ENCODE peak calls at places on chromosome 1, in seven cellular contexts. One of them, this sample, is unnamed.

GRCh38 chr1:109241344-109241743 is 8.0 kb upstream of the CELSR2 start:
- DNase-seq in Calu3: no peak
- DNase-seq in left lung: peak
- DNase-seq in GM10248: no peak
- DNase-seq in upper lobe of left lung: no peak
- DNase-seq in AG04450: no peak
- DNase-seq in SK-N-SH: no peak
- DNase-seq in this sample: no peak

GRCh38 chr1:151885479-151885878 is 23.8 kb downstream of the THEM4 start:
- DNase-seq in GM10248: no peak
- DNase-seq in Calu3: no peak
- DNase-seq in SK-N-SH: no peak
- DNase-seq in upper lobe of left lung: no peak
- DNase-seq in left lung: no peak
- DNase-seq in AG04450: no peak
- DNase-seq in this sample: no peak

GRCh38 chr1:3898994-3899775 is 887 bp downstream of the C1orf174 start:
- DNase-seq in AG04450: no peak
- DNase-seq in left lung: no peak
- DNase-seq in GM10248: no peak
- DNase-seq in Calu3: no peak
- DNase-seq in SK-N-SH: no peak
- DNase-seq in upper lobe of left lung: no peak
- DNase-seq in this sample: peak

GRCh38 chr1:23837905-23838304 is 12.7 kb upstream of the HMGCL start:
- DNase-seq in Calu3: no peak
- DNase-seq in SK-N-SH: no peak
- DNase-seq in left lung: no peak
- DNase-seq in GM10248: no peak
- DNase-seq in upper lobe of left lung: peak
- DNase-seq in AG04450: no peak
- DNase-seq in this sample: no peak

GRCh38 chr1:2145946-2146835 is 48.4 kb downstream of the FAAP20 start:
- DNase-seq in Calu3: no peak
- DNase-seq in GM10248: no peak
- DNase-seq in upper lobe of left lung: no peak
- DNase-seq in AG04450: no peak
- DNase-seq in SK-N-SH: no peak
- DNase-seq in left lung: peak
- DNase-seq in this sample: peak

GRCh38 chr1:55012661-55013060 is 13.9 kb downstream of the BSND start:
- DNase-seq in left lung: no peak
- DNase-seq in SK-N-SH: no peak
- DNase-seq in AG04450: no peak
- DNase-seq in GM10248: no peak
- DNase-seq in Calu3: no peak
- DNase-seq in upper lobe of left lung: no peak
- DNase-seq in this sample: no peak

GRCh38 chr1:75908717-75909152 is 23.5 kb downstream of the ASB17 start:
- DNase-seq in Calu3: peak
- DNase-seq in SK-N-SH: peak
- DNase-seq in GM10248: peak
- DNase-seq in AG04450: peak
- DNase-seq in left lung: no peak
- DNase-seq in upper lobe of left lung: no peak
- DNase-seq in this sample: no peak

GRCh38 chr1:228100822-228101613 is 2.1 kb downstream of the C1orf35 start:
- DNase-seq in SK-N-SH: peak
- DNase-seq in Calu3: no peak
- DNase-seq in upper lobe of left lung: no peak
- DNase-seq in left lung: no peak
- DNase-seq in GM10248: peak
- DNase-seq in AG04450: no peak
- DNase-seq in this sample: peak

GRCh38 chr1:229617351-229618100 is 8.4 kb downstream of the TAF5L start:
- DNase-seq in SK-N-SH: no peak
- DNase-seq in upper lobe of left lung: no peak
- DNase-seq in left lung: no peak
- DNase-seq in AG04450: no peak
- DNase-seq in GM10248: no peak
- DNase-seq in Calu3: no peak
- DNase-seq in this sample: no peak

DNA sequence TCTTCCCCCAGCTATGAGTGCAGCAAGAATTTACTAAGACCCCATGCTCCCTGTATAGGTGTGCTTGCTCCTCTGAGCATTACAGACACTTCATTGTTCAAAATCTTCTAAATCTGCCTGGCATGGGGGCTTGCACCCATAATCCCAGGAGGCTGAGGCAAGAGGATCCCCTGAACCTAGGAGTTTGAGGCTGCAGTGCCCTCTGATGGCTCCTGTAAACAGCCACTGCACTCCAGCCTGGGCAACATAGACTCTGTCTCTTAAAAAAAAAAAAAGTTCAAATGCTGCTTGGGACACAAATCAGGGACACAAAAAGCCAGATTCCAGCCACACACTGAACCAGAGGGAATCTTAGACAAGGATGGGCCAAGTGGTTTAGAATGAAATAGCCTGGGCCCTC is 3.4 kb upstream of the ACOT7 start:
- DNase-seq in AG04450: no peak
- DNase-seq in Calu3: no peak
- DNase-seq in upper lobe of left lung: no peak
- DNase-seq in SK-N-SH: no peak
- DNase-seq in left lung: no peak
- DNase-seq in GM10248: no peak
- DNase-seq in this sample: no peak
- TF ChIP-seq CTCF in AG04450: no peak
- TF ChIP-seq CTCF in Calu3: no peak
- TF ChIP-seq CTCF in upper lobe of left lung: no peak
- TF ChIP-seq CTCF in SK-N-SH: no peak
- TF ChIP-seq CTCF in left lung: no peak
- TF ChIP-seq CTCF in GM10248: peak
- TF ChIP-seq CTCF in this sample: peak

GRCh38 chr1:28295936-28296335 is 32.9 kb upstream of the MED18 start:
- DNase-seq in left lung: no peak
- DNase-seq in upper lobe of left lung: no peak
- DNase-seq in GM10248: no peak
- DNase-seq in SK-N-SH: no peak
- DNase-seq in Calu3: no peak
- DNase-seq in AG04450: no peak
- DNase-seq in this sample: peak

GRCh38 chr1:28301368-28302174 is 27.3 kb upstream of the MED18 start:
- DNase-seq in left lung: no peak
- DNase-seq in Calu3: no peak
- DNase-seq in GM10248: no peak
- DNase-seq in AG04450: no peak
- DNase-seq in SK-N-SH: no peak
- DNase-seq in upper lobe of left lung: no peak
- DNase-seq in this sample: peak

GRCh38 chr1:28296401-28297220 is 32.2 kb upstream of the MED18 start:
- DNase-seq in SK-N-SH: no peak
- DNase-seq in upper lobe of left lung: no peak
- DNase-seq in Calu3: peak
- DNase-seq in left lung: no peak
- DNase-seq in AG04450: no peak
- DNase-seq in GM10248: no peak
- DNase-seq in this sample: peak

GRCh38 chr1:28297826-28298225 is 31.0 kb upstream of the MED18 start:
- DNase-seq in upper lobe of left lung: no peak
- DNase-seq in GM10248: no peak
- DNase-seq in left lung: no peak
- DNase-seq in Calu3: no peak
- DNase-seq in SK-N-SH: no peak
- DNase-seq in AG04450: no peak
- DNase-seq in this sample: no peak

DNA sequence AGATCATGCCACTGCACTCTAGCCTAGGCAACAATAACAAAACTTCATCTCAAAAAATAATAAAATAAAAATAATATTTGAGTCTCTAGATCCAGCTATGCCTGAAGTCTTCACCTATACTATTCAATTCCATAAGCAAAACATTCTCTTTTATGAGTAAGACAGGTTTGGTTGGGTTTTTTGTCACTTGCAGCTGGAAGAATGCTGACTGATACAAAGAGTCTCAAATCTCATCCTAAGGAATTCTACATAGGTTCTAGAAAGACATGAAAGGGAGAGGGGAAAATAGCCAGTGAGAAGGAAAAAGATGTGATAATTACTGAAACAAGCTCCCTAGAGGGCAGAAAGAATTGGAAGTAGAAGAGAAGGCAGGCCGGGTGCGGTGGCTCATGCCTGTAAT is 30.4 kb upstream of the MED18 start:
- DNase-seq in upper lobe of left lung: no peak
- DNase-seq in Calu3: no peak
- DNase-seq in AG04450: no peak
- DNase-seq in GM10248: no peak
- DNase-seq in left lung: no peak
- DNase-seq in SK-N-SH: no peak
- DNase-seq in this sample: no peak
- TF ChIP-seq CTCF in upper lobe of left lung: no peak
- TF ChIP-seq CTCF in Calu3: no peak
- TF ChIP-seq CTCF in AG04450: no peak
- TF ChIP-seq CTCF in GM10248: no peak
- TF ChIP-seq CTCF in left lung: no peak
- TF ChIP-seq CTCF in SK-N-SH: no peak
- TF ChIP-seq CTCF in this sample: no peak

GRCh38 chr1:214282696-214283225 is 1.8 kb downstream of the SMYD2 start:
- DNase-seq in GM10248: no peak
- DNase-seq in Calu3: no peak
- DNase-seq in left lung: no peak
- DNase-seq in SK-N-SH: no peak
- DNase-seq in AG04450: no peak
- DNase-seq in upper lobe of left lung: no peak
- DNase-seq in this sample: no peak

GRCh38 chr1:214281902-214282695 is 1.1 kb downstream of the SMYD2 start:
- DNase-seq in upper lobe of left lung: no peak
- DNase-seq in SK-N-SH: peak
- DNase-seq in Calu3: peak
- DNase-seq in left lung: no peak
- DNase-seq in AG04450: peak
- DNase-seq in GM10248: no peak
- DNase-seq in this sample: peak

GRCh38 chr1:214281030-214281901 is at the start of gene SMYD2:
- DNase-seq in AG04450: no peak
- DNase-seq in SK-N-SH: peak
- DNase-seq in Calu3: peak
- DNase-seq in GM10248: peak
- DNase-seq in left lung: peak
- DNase-seq in upper lobe of left lung: peak
- DNase-seq in this sample: no peak

GRCh38 chr1:214277704-214278635 is 3.0 kb upstream of the SMYD2 start:
- DNase-seq in SK-N-SH: no peak
- DNase-seq in upper lobe of left lung: no peak
- DNase-seq in AG04450: no peak
- DNase-seq in Calu3: no peak
- DNase-seq in left lung: no peak
- DNase-seq in GM10248: no peak
- DNase-seq in this sample: no peak

DNA sequence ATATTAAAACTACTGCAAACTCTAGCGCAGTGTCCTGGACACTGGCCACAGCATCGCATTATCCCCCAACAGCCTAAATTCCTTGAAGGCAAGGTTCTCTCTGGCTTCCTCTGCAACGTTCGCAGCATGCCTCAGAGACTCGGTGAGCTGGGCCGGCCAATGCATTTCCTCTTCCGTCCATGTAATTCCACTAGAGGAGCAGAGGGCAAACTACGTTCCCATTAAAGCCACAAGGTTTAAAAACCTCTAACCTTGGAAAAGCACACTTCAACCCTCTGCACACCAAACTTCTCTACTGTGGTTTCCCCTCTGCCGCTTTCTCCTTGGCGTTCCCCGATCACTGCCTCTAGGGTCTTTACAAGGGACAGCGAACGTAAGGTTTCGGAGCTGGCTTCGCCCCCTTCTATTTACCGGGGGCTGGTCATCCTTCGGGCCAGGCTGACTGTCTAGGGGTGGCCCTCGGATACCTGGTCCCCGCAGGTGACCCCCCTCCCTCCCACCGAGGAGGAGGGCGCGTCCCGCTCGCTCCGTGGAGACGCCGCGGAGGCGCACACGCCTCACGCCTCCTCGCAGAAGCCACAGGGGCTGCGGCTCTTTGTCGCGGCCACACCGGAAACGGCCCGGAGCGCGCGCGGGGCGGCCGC is 451 bp upstream of the SMYD2 start:
- DNase-seq in upper lobe of left lung: no peak
- DNase-seq in SK-N-SH: peak
- DNase-seq in AG04450: no peak
- DNase-seq in Calu3: peak
- DNase-seq in GM10248: no peak
- DNase-seq in left lung: peak
- DNase-seq in this sample: no peak
- TF ChIP-seq CTCF in upper lobe of left lung: no peak
- TF ChIP-seq CTCF in SK-N-SH: no peak
- TF ChIP-seq CTCF in AG04450: no peak
- TF ChIP-seq CTCF in Calu3: no peak
- TF ChIP-seq CTCF in GM10248: no peak
- TF ChIP-seq CTCF in left lung: no peak
- TF ChIP-seq CTCF in this sample: no peak

GRCh38 chr1:180920702-180921101 is 8.0 kb downstream of the KIAA1614 start:
- DNase-seq in Calu3: no peak
- DNase-seq in upper lobe of left lung: no peak
- DNase-seq in AG04450: no peak
- DNase-seq in GM10248: peak
- DNase-seq in SK-N-SH: no peak
- DNase-seq in left lung: no peak
- DNase-seq in this sample: no peak

GRCh38 chr1:180918519-180918918 is 5.8 kb downstream of the KIAA1614 start:
- DNase-seq in SK-N-SH: no peak
- DNase-seq in Calu3: no peak
- DNase-seq in AG04450: no peak
- DNase-seq in GM10248: no peak
- DNase-seq in upper lobe of left lung: peak
- DNase-seq in left lung: no peak
- DNase-seq in this sample: no peak

GRCh38 chr1:180917306-180918065 is 4.8 kb downstream of the KIAA1614 start:
- DNase-seq in upper lobe of left lung: no peak
- DNase-seq in GM10248: no peak
- DNase-seq in Calu3: no peak
- DNase-seq in SK-N-SH: no peak
- DNase-seq in left lung: no peak
- DNase-seq in AG04450: no peak
- DNase-seq in this sample: no peak

GRCh38 chr1:180920193-180920592 is 7.5 kb downstream of the KIAA1614 start:
- DNase-seq in GM10248: no peak
- DNase-seq in upper lobe of left lung: no peak
- DNase-seq in AG04450: no peak
- DNase-seq in left lung: no peak
- DNase-seq in SK-N-SH: no peak
- DNase-seq in Calu3: no peak
- DNase-seq in this sample: peak

DNA sequence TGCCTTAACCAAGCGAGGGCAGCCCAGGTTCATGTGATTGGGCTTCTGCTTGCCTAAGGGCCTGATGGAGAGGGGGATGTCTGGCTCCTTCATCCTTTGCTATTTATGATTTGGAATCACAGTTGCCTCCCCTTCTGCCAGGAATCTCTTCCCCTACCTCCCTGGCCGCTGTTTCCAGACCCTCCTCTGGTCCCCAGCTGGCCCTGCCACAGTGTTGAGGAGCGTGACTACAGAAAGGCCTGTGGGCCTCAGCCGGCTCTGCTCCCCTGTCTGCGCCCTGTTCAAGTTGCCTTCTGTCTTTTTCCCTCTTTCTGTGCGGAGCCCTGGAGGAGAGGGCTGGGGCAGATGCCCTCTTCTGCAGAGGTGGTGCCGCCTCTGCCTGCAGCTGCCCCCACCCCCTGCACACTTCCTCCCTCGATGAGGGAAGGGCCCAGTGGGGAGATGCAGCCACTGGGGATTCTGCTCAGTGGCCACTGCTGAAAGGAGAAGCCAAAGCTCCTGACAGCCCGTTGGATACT is 6.5 kb downstream of the KIAA1614 start:
- DNase-seq in left lung: no peak
- DNase-seq in Calu3: no peak
- DNase-seq in SK-N-SH: no peak
- DNase-seq in AG04450: no peak
- DNase-seq in upper lobe of left lung: peak
- DNase-seq in GM10248: no peak
- DNase-seq in this sample: no peak
- TF ChIP-seq CTCF in left lung: no peak
- TF ChIP-seq CTCF in Calu3: no peak
- TF ChIP-seq CTCF in SK-N-SH: no peak
- TF ChIP-seq CTCF in AG04450: no peak
- TF ChIP-seq CTCF in upper lobe of left lung: no peak
- TF ChIP-seq CTCF in GM10248: no peak
- TF ChIP-seq CTCF in this sample: no peak

This sample was measured in chondrocyte.